ENCODE peak calls at places on chromosomes 16 and 17, in eight cellular contexts. M is A549, J is K562, A is HCT116, P is H1, T is GM12878, L is endothelial cell of umbilical vein, X is HepG2. N is an unnamed sample.

GRCh38 chr16:22425036-22425801 is 50.8 kb upstream of the CDR2 start:
- DNase-seq in M (no peak), J (no peak), A (no peak), P (peak), T (no peak), L (no peak), X (no peak), N (no peak)

GRCh38 chr17:33012522-33013033 is 20.9 kb downstream of the SPACA3 start:
- DNase-seq in M (peak), J (peak), A (no peak), P (peak), T (no peak), L (no peak), X (no peak), N (no peak)

GRCh38 chr17:50056961-50057330 is 1.0 kb downstream of the ITGA3 start:
- DNase-seq in M (no peak), J (no peak), A (no peak), P (peak), T (no peak), L (peak), X (no peak), N (no peak)

GRCh38 chr17:45270828-45271418 is 9.0 kb upstream of the SPATA32 start:
- DNase-seq in M (peak), J (peak), A (no peak), P (peak), T (no peak), L (no peak), X (no peak), N (peak)

GRCh38 chr16:57798267-57798810 is 4.0 kb downstream of the KIFC3 start:
- DNase-seq in M (no peak), J (no peak), A (no peak), P (no peak), T (no peak), L (no peak), X (no peak), N (no peak)

GRCh38 chr17:50365165-50365564 is 7.8 kb downstream of the MRPL27 start:
- DNase-seq in M (no peak), J (no peak), A (no peak), P (no peak), T (no peak), L (no peak), X (no peak), N (no peak)

GRCh38 chr17:40086150-40087044 is 14.0 kb downstream of the NR1D1 start:
- DNase-seq in M (peak), J (peak), A (no peak), P (peak), T (no peak), L (peak), X (peak), N (peak)

GRCh38 chr17:8755590-8756255 is 2.6 kb downstream of the SPDYE4 start:
- DNase-seq in M (no peak), J (no peak), A (no peak), P (peak), T (no peak), L (no peak), X (no peak), N (no peak)

GRCh38 chr16:31409433-31409832 is 16.3 kb downstream of the ITGAD start:
- DNase-seq in M (no peak), J (no peak), A (peak), P (no peak), T (no peak), L (no peak), X (no peak), N (no peak)

GRCh38 chr17:62688398-62689140 is 61.1 kb downstream of the MRC2 start:
- DNase-seq in M (no peak), J (no peak), A (no peak), P (no peak), T (no peak), L (no peak), X (no peak), N (no peak)

GRCh38 chr17:19021622-19022083 is 17.1 kb upstream of the FAM83G start:
- DNase-seq in M (no peak), J (peak), A (no peak), P (peak), T (no peak), L (no peak), X (no peak), N (peak)

GRCh38 chr16:70520612-70521297 is 2.6 kb downstream of the COG4 start:
- DNase-seq in M (no peak), J (no peak), A (no peak), P (no peak), T (no peak), L (no peak), X (no peak), N (peak)

GRCh38 chr17:83183150-83183820 is 103.9 kb downstream of the METRNL start:
- DNase-seq in M (no peak), J (no peak), A (no peak), P (peak), T (no peak), L (no peak), X (no peak), N (no peak)

GRCh38 chr16:55052335-55053070 is 121.8 kb downstream of the IRX5 start:
- DNase-seq in M (no peak), J (no peak), A (no peak), P (no peak), T (no peak), L (no peak), X (no peak), N (no peak)

GRCh38 chr16:78689536-78689935 is 590.1 kb downstream of the WWOX start:
- DNase-seq in M (no peak), J (no peak), A (no peak), P (no peak), T (no peak), L (no peak), X (no peak), N (no peak)

GRCh38 chr16:15509051-15509592 is 74.7 kb downstream of the BMERB1 start:
- DNase-seq in M (no peak), J (peak), A (no peak), P (no peak), T (no peak), L (no peak), X (no peak), N (no peak)

GRCh38 chr16:2486645-2487516 is 12.0 kb downstream of the TBC1D24 start:
- DNase-seq in M (no peak), J (no peak), A (no peak), P (no peak), T (peak), L (no peak), X (no peak), N (peak)

GRCh38 chr17:17805575-17805974 is 31.2 kb downstream of the SREBF1 start:
- DNase-seq in M (no peak), J (no peak), A (no peak), P (no peak), T (no peak), L (no peak), X (no peak), N (no peak)

GRCh38 chr16:48409839-48410610 is 24.8 kb upstream of the SIAH1 start:
- DNase-seq in M (peak), J (no peak), A (no peak), P (no peak), T (no peak), L (no peak), X (peak), N (peak)

GRCh38 chr17:68461589-68461988 is 4.3 kb upstream of the WIPI1 start:
- DNase-seq in M (no peak), J (no peak), A (no peak), P (no peak), T (no peak), L (peak), X (no peak), N (no peak)

GRCh38 chr17:73396429-73397277 is 84.9 kb upstream of the CDC42EP4 start:
- DNase-seq in M (no peak), J (no peak), A (no peak), P (no peak), T (no peak), L (no peak), X (peak), N (no peak)

GRCh38 chr17:28226563-28226962 is 92.4 kb upstream of the TMEM97 start:
- DNase-seq in M (no peak), J (no peak), A (no peak), P (no peak), T (no peak), L (no peak), X (no peak), N (no peak)

GRCh38 chr17:30586818-30587595 is 109.8 kb downstream of the GOSR1 start:
- DNase-seq in M (no peak), J (no peak), A (no peak), P (no peak), T (no peak), L (peak), X (peak), N (peak)

GRCh38 chr16:85393674-85394510 is 219.2 kb upstream of the GSE1 start:
- DNase-seq in M (peak), J (peak), A (no peak), P (peak), T (no peak), L (no peak), X (no peak), N (peak)

GRCh38 chr17:40311575-40311974 is 2.6 kb downstream of the RARA start:
- DNase-seq in M (no peak), J (no peak), A (no peak), P (no peak), T (no peak), L (no peak), X (no peak), N (no peak)

GRCh38 chr16:610513-611381 is 20.0 kb upstream of the WFIKKN1 start:
- DNase-seq in M (no peak), J (peak), A (no peak), P (peak), T (no peak), L (no peak), X (peak), N (no peak)

GRCh38 chr16:72247821-72248253 is 75.9 kb upstream of the PMFBP1 start:
- DNase-seq in M (no peak), J (no peak), A (no peak), P (no peak), T (no peak), L (peak), X (no peak), N (no peak)

GRCh38 chr17:63940584-63940983 is 8.5 kb upstream of the CD79B start:
- DNase-seq in M (no peak), J (no peak), A (no peak), P (no peak), T (no peak), L (no peak), X (no peak), N (no peak)

GRCh38 chr17:16171613-16172012 is 43.7 kb downstream of the NCOR1 start:
- DNase-seq in M (peak), J (no peak), A (no peak), P (no peak), T (no peak), L (no peak), X (peak), N (no peak)

GRCh38 chr16:67847064-67847861 is at the start of gene CENPT:
- DNase-seq in M (no peak), J (peak), A (no peak), P (peak), T (no peak), L (peak), X (peak), N (peak)

GRCh38 chr17:36182176-36183000 is 6.0 kb upstream of the TBC1D3B start:
- DNase-seq in M (no peak), J (no peak), A (no peak), P (peak), T (no peak), L (no peak), X (no peak), N (peak)

GRCh38 chr16:47877166-47877565 is 278.6 kb downstream of the ABCC12 start:
- DNase-seq in M (no peak), J (no peak), A (no peak), P (no peak), T (no peak), L (no peak), X (no peak), N (no peak)

GRCh38 chr16:58733248-58733670 is 857 bp downstream of the GOT2 start:
- DNase-seq in M (no peak), J (no peak), A (no peak), P (no peak), T (no peak), L (no peak), X (peak), N (peak)

GRCh38 chr16:57566436-57566835 is 24.0 kb downstream of the ADGRG5 start:
- DNase-seq in M (no peak), J (no peak), A (no peak), P (no peak), T (no peak), L (no peak), X (no peak), N (no peak)

GRCh38 chr17:29091591-29092291 is 48.8 kb downstream of the PIPOX start:
- DNase-seq in M (no peak), J (no peak), A (no peak), P (no peak), T (no peak), L (no peak), X (no peak), N (no peak)

GRCh38 chr17:66645259-66645658 is 189.7 kb upstream of the CACNG5 start:
- DNase-seq in M (no peak), J (no peak), A (no peak), P (no peak), T (no peak), L (no peak), X (no peak), N (no peak)

GRCh38 chr16:70553645-70554044 is 30.0 kb downstream of the SF3B3 start:
- DNase-seq in M (no peak), J (no peak), A (no peak), P (no peak), T (no peak), L (no peak), X (no peak), N (no peak)

GRCh38 chr16:29876186-29876577 is 13.2 kb upstream of the CDIPT start:
- DNase-seq in M (no peak), J (peak), A (no peak), P (no peak), T (no peak), L (no peak), X (no peak), N (no peak)

GRCh38 chr16:29875206-29875605 is 12.2 kb upstream of the CDIPT start:
- DNase-seq in M (no peak), J (no peak), A (no peak), P (no peak), T (no peak), L (no peak), X (no peak), N (no peak)

GRCh38 chr16:29873319-29873718 is 10.3 kb upstream of the CDIPT start:
- DNase-seq in M (no peak), J (no peak), A (no peak), P (no peak), T (no peak), L (no peak), X (no peak), N (no peak)

GRCh38 chr16:29877266-29877961 is 14.4 kb upstream of the CDIPT start:
- DNase-seq in M (peak), J (peak), A (peak), P (peak), T (peak), L (peak), X (no peak), N (peak)

GRCh38 chr16:29876578-29877249 is 13.7 kb upstream of the CDIPT start:
- DNase-seq in M (no peak), J (peak), A (no peak), P (peak), T (no peak), L (no peak), X (no peak), N (no peak)
- H3K4me3 ChIP-seq in M (peak), J (peak), A (no peak), P (peak), T (no peak), L (no peak), X (no peak), N (no peak)

DNA sequence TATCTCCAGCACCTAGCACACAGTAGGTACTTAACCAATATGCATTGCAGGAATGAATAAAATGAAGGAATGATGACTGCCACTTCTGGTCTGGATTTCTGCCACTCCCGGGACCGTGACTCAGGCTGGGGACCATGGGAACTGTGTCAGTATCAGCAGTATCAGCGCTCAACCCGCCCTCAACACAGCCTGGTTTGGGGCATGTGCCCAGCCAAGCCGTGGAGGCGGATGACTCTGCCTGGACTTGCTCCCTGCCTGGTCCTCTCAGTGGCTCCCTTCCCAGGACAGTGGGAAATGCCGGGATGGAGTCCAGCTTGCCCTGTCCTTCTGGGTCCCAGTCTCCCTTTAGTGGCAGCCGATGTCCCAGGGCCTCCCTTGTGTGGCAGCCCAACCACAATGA is 55.1 kb downstream of the SRCIN1 start:
- DNase-seq in M (no peak), J (peak), A (no peak), P (no peak), T (no peak), L (no peak), X (no peak), N (no peak)
- TF ChIP-seq MAX in M (no peak), J (no peak), A (no peak), P (no peak), T (no peak), L (no peak), X (no peak), N (no peak)

GRCh38 chr17:71080937-71081336 is 911.6 kb downstream of the KCNJ2 start:
- DNase-seq in M (no peak), J (no peak), A (no peak), P (no peak), T (no peak), L (no peak), X (no peak), N (no peak)

GRCh38 chr17:71081666-71082065 is 912.3 kb downstream of the KCNJ2 start:
- DNase-seq in M (no peak), J (no peak), A (no peak), P (no peak), T (no peak), L (no peak), X (no peak), N (no peak)

GRCh38 chr17:71084838-71085237 is 915.5 kb downstream of the KCNJ2 start:
- DNase-seq in M (no peak), J (no peak), A (no peak), P (no peak), T (no peak), L (no peak), X (no peak), N (no peak)

GRCh38 chr17:71085238-71086033 is 916.1 kb downstream of the KCNJ2 start:
- DNase-seq in M (peak), J (peak), A (peak), P (peak), T (no peak), L (no peak), X (peak), N (peak)

DNA sequence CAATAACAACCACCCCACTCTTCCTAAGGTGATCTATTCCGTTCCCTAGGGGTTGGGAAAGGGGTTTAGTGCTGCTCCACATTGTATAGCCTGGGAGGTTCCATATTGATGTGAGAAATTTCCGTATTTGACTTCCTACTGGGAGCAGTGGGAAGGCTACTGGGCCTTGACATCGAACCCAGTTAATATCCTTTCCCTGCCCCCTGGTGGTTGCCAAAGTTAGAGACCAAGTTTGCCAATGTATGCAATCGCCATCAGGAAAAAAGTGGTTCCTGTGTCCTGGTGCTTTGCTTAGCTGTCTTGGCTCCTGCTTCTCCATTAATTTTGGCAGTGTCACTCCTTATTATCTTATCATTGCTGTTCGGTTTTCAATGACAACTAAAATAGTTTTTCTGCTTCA is 914.9 kb downstream of the KCNJ2 start:
- DNase-seq in M (peak), J (peak), A (peak), P (peak), T (no peak), L (no peak), X (peak), N (peak)
- TF ChIP-seq CTCF in M (peak), J (no peak), A (peak), P (peak), T (peak), L (no peak), X (peak), N (peak)

DNA sequence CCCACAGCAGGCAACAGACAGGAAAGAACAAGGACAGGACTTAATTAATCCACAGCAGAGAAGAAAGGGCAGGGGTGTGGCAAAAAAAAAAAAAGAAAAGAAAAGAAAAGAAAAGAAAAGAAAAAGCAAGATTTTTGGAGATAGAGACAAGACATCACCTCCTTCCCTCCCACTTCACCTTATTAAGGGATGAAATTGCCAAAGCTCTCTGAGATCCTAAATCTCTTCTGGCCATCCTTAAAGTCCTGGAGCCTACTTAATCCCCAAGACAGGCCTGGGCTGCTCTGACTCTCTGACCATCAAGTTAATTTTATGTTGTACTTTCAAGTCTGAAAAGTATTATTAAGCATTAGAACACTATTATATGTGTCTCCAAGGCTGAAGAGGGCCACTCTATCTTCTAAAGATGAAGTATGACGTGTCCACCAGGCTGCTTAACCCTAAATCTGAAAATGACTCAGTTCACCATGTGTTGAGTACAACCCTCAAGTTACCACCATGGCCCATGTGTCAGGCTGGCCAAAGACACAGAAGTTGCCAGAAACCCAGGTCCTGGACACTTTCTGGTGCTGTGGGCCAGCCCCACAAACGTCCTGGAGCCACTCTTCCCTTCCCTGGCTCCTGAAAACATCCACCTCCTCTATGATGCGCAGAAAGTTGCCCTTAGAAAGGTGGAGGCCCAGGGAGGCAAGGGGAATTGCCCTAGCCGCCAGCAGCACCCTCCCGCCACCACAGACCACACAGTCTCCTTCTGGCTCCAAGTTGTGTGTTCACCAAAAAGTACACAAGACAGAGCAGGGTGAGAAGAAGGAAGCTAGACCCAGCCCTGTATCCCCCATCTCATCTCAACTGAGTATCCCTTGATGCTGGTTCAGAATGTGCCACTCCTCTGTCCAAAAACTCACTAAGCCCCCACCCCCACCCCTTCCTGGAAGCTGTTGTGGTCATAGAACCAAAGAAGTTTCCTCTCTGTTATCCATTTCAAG is 2.7 kb downstream of the SOCS1 start:
- DNase-seq in M (no peak), J (peak), A (no peak), P (no peak), T (no peak), L (no peak), X (no peak), N (peak)
- H3K4me3 ChIP-seq in M (no peak), J (peak), A (no peak), P (peak), T (peak), L (no peak), X (peak), N (peak)

GRCh38 chr16:27841911-27842310 is 221.6 kb downstream of the GSG1L start:
- DNase-seq in M (no peak), J (no peak), A (no peak), P (no peak), T (no peak), L (no peak), X (no peak), N (no peak)

GRCh38 chr16:27841061-27841801 is 222.3 kb downstream of the GSG1L start:
- DNase-seq in M (no peak), J (no peak), A (no peak), P (no peak), T (no peak), L (no peak), X (no peak), N (no peak)

GRCh38 chr16:27839419-27839818 is 224.1 kb downstream of the GSG1L start:
- DNase-seq in M (no peak), J (peak), A (no peak), P (no peak), T (no peak), L (no peak), X (no peak), N (no peak)

GRCh38 chr16:27840311-27841060 is 223.0 kb downstream of the GSG1L start:
- DNase-seq in M (no peak), J (no peak), A (no peak), P (no peak), T (no peak), L (no peak), X (no peak), N (no peak)

GRCh38 chr16:27838536-27839175 is 224.9 kb downstream of the GSG1L start:
- DNase-seq in M (no peak), J (no peak), A (no peak), P (no peak), T (no peak), L (no peak), X (no peak), N (peak)
- TF ChIP-seq MAX in M (no peak), J (no peak), A (no peak), P (no peak), T (no peak), L (no peak), X (no peak), N (no peak)

N was measured in NB4.